ENCODE peak calls at places on chromosome 16, in four cellular contexts. V is IMR-90, K is vagina, E is lower leg skin. T is an unnamed sample.

GRCh38 chr16:53082509-53082908 is 27.7 kb downstream of the CHD9 start:
- DNase-seq in K (no peak), V (no peak), E (no peak), T (no peak)

GRCh38 chr16:67833418-67834241 is 8.5 kb upstream of the THAP11 start:
- DNase-seq in K (no peak), V (peak), E (peak), T (peak)

GRCh38 chr16:19128454-19129210 is 14.9 kb downstream of the ITPRIPL2 start:
- DNase-seq in K (no peak), E (no peak), V (no peak), T (no peak)

GRCh38 chr16:89122322-89122831 is 28.7 kb downstream of the ACSF3 start:
- DNase-seq in K (no peak), V (no peak), E (no peak), T (no peak)

GRCh38 chr16:83968483-83968865 is 430 bp downstream of the NECAB2 start:
- DNase-seq in K (no peak), E (no peak), V (no peak), T (no peak)

GRCh38 chr16:52825882-52826281 is 226.8 kb downstream of the CHD9NB start:
- DNase-seq in E (no peak), K (no peak), V (no peak), T (no peak)

GRCh38 chr16:69476920-69477418 is 52.5 kb downstream of the CYB5B start:
- DNase-seq in V (peak), K (peak), E (no peak), T (no peak)

GRCh38 chr16:19926449-19927390 is 42.1 kb upstream of the GPRC5B start:
- DNase-seq in E (no peak), V (peak), K (no peak), T (no peak)

GRCh38 chr16:27258241-27258734 is 10.3 kb downstream of the NSMCE1 start:
- DNase-seq in V (peak), K (no peak), E (no peak), T (no peak)

GRCh38 chr16:88672776-88673175 is 9.9 kb upstream of the MVD start:
- DNase-seq in V (no peak), K (no peak), E (no peak), T (no peak)

GRCh38 chr16:15966420-15967222 is 17.2 kb downstream of the ABCC1 start:
- DNase-seq in E (no peak), V (peak), K (no peak), T (no peak)

GRCh38 chr16:19520861-19521331 is 1.0 kb downstream of the GDE1 start:
- DNase-seq in E (no peak), K (no peak), V (peak), T (no peak)

GRCh38 chr16:77057161-77057736 is 133.7 kb upstream of the MON1B start:
- DNase-seq in V (no peak), K (no peak), E (no peak), T (no peak)

GRCh38 chr16:75070055-75070841 is 46.3 kb downstream of the LDHD start:
- DNase-seq in V (no peak), E (no peak), K (no peak), T (no peak)

GRCh38 chr16:72856797-72857196 is 191.1 kb downstream of the ZFHX3 start:
- DNase-seq in K (no peak), E (no peak), V (no peak), T (no peak)

GRCh38 chr16:9016824-9017223 is 53.1 kb upstream of the USP7 start:
- DNase-seq in K (no peak), V (no peak), E (no peak), T (no peak)

GRCh38 chr16:24685539-24686432 is 43.7 kb upstream of the TNRC6A start:
- DNase-seq in V (peak), K (no peak), E (no peak), T (no peak)

GRCh38 chr16:30930160-30930571 is 6.8 kb downstream of the FBXL19 start:
- DNase-seq in K (no peak), E (no peak), V (no peak), T (no peak)

GRCh38 chr16:50265260-50265659 is 1.1 kb upstream of the ADCY7 start:
- DNase-seq in E (no peak), V (peak), K (no peak), T (no peak)

GRCh38 chr16:410516-411178 is 9.0 kb downstream of the DECR2 start:
- DNase-seq in K (no peak), E (no peak), V (no peak), T (no peak)
- TF ChIP-seq CTCF in K (no peak), E (no peak), V (no peak), T (no peak)

GRCh38 chr16:14304891-14305459 is 233.9 kb downstream of the MRTFB start:
- DNase-seq in V (no peak), K (no peak), E (no peak), T (no peak)
- TF ChIP-seq POLR2A in V (no peak), K (no peak), E (no peak), T (no peak)

DNA sequence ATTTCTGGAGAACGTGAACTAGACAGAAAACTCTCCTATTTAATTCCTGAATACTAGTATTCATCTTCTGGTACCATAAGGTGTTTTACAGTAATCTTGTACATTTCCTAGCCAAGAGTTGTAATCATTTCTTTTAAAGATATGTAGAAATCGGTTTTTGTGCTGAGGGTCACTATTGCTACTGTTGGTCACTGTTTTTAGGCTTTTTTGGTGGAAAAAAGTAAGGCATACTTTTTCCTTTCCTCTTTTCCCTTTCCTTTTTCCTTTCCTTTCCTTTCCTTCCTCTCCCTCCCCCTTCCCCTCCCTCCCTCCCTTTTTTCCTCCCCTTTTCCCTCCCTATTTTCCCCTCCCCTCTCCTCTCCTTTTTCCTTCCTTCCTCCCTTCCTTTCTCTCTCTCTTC is 706.4 kb upstream of the GOT2 start:
- DNase-seq in E (no peak), V (no peak), K (no peak), T (no peak)
- H3K4me3 ChIP-seq in E (no peak), V (no peak), K (no peak), T (no peak)

GRCh38 chr16:47110939-47111338 is 32.8 kb downstream of the NETO2 start:
- DNase-seq in K (no peak), E (no peak), V (no peak), T (no peak)
- TF ChIP-seq CTCF in K (no peak), E (no peak), V (no peak), T (no peak)

GRCh38 chr16:4979164-4979563 is 21.0 kb downstream of the SEC14L5 start:
- DNase-seq in V (no peak), K (no peak), E (no peak), T (no peak)
- TF ChIP-seq POLR2A in V (no peak), K (no peak), E (no peak), T (no peak)

DNA sequence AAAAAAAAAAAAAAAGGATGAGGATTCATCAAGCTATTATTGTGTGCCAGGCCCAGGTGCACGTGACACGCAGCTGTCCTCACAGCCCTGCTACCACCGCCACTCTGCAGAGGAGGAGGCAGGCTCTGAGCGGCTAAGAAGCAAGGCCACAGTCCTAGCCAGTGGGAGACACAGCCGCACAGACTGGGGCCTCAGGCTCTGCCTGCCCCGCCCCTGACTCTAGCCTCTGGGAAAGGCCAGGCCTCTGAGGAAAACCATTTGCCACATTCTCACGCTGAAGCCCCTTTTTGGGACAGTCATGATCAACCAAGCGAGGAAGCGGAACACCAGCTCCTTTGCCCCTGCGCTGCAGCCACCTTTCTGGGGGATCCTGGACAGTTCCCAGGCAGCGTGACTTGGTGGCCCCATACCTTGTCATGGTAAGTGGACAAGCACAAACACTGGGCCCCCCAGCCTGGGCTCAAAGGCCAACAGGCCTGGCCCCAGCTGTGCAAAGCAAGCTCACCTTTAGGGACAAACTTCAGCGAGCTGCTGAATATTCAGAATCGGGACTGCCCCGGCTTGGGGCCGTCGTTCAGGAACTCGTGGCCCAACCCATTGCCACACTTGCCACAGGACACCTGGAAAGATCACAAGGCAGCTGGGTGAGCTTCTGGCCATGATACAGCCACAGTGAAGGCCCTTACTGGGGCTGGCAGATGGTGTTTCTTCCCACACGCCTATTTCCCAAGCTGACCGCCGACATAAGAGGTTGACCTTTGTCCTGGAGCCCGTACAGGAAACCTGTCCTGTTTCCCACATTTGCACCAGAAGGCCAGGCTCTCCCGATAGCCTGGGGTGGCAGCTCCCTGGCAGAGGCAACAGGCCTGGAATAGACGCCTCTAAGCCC is 2.5 kb downstream of the MSRB1 start:
- DNase-seq in V (no peak), K (no peak), E (no peak), T (no peak)
- H3K4me3 ChIP-seq in V (no peak), K (no peak), E (no peak), T (no peak)

GRCh38 chr16:81315271-81316175 is 761 bp downstream of the GAN start:
- DNase-seq in V (peak), K (no peak), E (no peak), T (no peak)
- TF ChIP-seq CTCF in V (peak), K (no peak), E (no peak), T (no peak)

GRCh38 chr16:10740845-10741208 is 2.8 kb upstream of the NUBP1 start:
- DNase-seq in E (no peak), V (no peak), K (no peak), T (no peak)

GRCh38 chr16:10740000-10740844 is 3.4 kb upstream of the NUBP1 start:
- DNase-seq in V (no peak), E (no peak), K (no peak), T (no peak)

GRCh38 chr16:10741844-10742243 is 1.8 kb upstream of the NUBP1 start:
- DNase-seq in E (no peak), K (no peak), V (peak), T (no peak)

GRCh38 chr16:10736926-10737625 is 6.6 kb upstream of the NUBP1 start:
- DNase-seq in K (peak), E (peak), V (peak), T (no peak)

GRCh38 chr16:10738231-10739077 is 5.2 kb upstream of the NUBP1 start:
- DNase-seq in E (peak), V (peak), K (peak), T (no peak)
- TF ChIP-seq POLR2A in E (no peak), V (no peak), K (no peak), T (no peak)

GRCh38 chr16:58425245-58425644 is 33.0 kb downstream of the GINS3 start:
- DNase-seq in V (no peak), K (no peak), E (no peak), T (no peak)
- H3K4me3 ChIP-seq in V (no peak), K (no peak), E (no peak), T (no peak)